ENCODE peak calls at places on chromosomes 3 and 15, in six cellular contexts. W, G, D, A, Y and B are unnamed samples.

GRCh38 chr3:1330107-1330506 is 237.3 kb downstream of the CNTN6 start:
- DNase-seq in W (no peak), D (peak; percentile 70), Y (no peak), G (no peak), A (no peak), B (no peak)

GRCh38 chr15:79184465-79184892 is 93.9 kb upstream of the RASGRF1 start:
- DNase-seq in A (peak; percentile 55), D (peak; percentile 68), G (peak; percentile 56), Y (peak; percentile 66), W (peak; percentile 84), B (peak; percentile 25)

GRCh38 chr15:38699633-38700230 is 135.1 kb upstream of the RASGRP1 start:
- DNase-seq in D (peak; percentile 88), Y (peak; percentile 65), G (peak; percentile 71), W (peak; percentile 69), A (peak; percentile 57), B (peak; percentile 6)

GRCh38 chr15:81955709-81956108 is 90.1 kb downstream of the MEX3B start:
- DNase-seq in Y (peak; percentile 22), D (no peak), G (no peak), W (no peak), A (no peak), B (no peak)

GRCh38 chr3:108333951-108334350 is 37.6 kb downstream of the HHLA2 start:
- DNase-seq in A (no peak), G (no peak), Y (no peak), D (no peak), W (no peak), B (no peak)

GRCh38 chr3:175606650-175607318 is 747.6 kb downstream of the NAALADL2 start:
- DNase-seq in G (peak; percentile 3), W (no peak), A (no peak), D (no peak), Y (peak; percentile 3), B (no peak)

GRCh38 chr3:52108302-52109232 is 45.7 kb downstream of the POC1A start:
- DNase-seq in D (no peak), W (peak; percentile 69), Y (peak; percentile 28), A (no peak), G (no peak), B (peak; percentile 45)

GRCh38 chr3:117660941-117661635 is 951.5 kb downstream of the TUSC7 start:
- DNase-seq in W (no peak), G (no peak), A (no peak), Y (no peak), D (no peak), B (no peak)

GRCh38 chr3:128277378-128278049 is 124.2 kb downstream of the EEFSEC start:
- DNase-seq in Y (no peak), G (no peak), A (no peak), W (peak; percentile 43), D (no peak), B (no peak)

GRCh38 chr3:136547293-136547692 is 204.9 kb downstream of the STAG1 start:
- DNase-seq in A (no peak), D (no peak), W (no peak), Y (peak; percentile 29), G (peak; percentile 51), B (no peak)

GRCh38 chr15:42057744-42058646 is 36.4 kb downstream of the PLA2G4D start:
- DNase-seq in G (no peak), Y (no peak), A (peak; percentile 16), W (peak; percentile 54), D (no peak), B (no peak)

GRCh38 chr3:4071481-4072184 is 231.5 kb upstream of the SETMAR start:
- DNase-seq in W (no peak), D (no peak), Y (no peak), G (no peak), A (no peak), B (no peak)

GRCh38 chr3:12460132-12460531 is 24.1 kb upstream of the TSEN2 start:
- DNase-seq in W (no peak), D (no peak), Y (no peak), G (no peak), A (no peak), B (no peak)

GRCh38 chr15:63048986-63049665 is 6.6 kb downstream of the TPM1 start:
- DNase-seq in D (peak; percentile 43), Y (peak; percentile 68), A (peak; percentile 51), G (peak; percentile 62), W (no peak), B (no peak)

GRCh38 chr3:151305081-151305777 is 11.4 kb downstream of the GPR87 start:
- DNase-seq in A (peak; percentile 93), D (peak; percentile 33), G (no peak), W (no peak), Y (peak; percentile 97), B (peak; percentile 53)

GRCh38 chr3:155555479-155556065 is 189.3 kb downstream of the PLCH1 start:
- DNase-seq in Y (no peak), D (no peak), A (no peak), G (no peak), W (no peak), B (no peak)

GRCh38 chr3:23685484-23686258 is 120.1 kb upstream of the UBE2E1 start:
- DNase-seq in A (peak; percentile 69), D (no peak), Y (peak; percentile 99), G (peak; percentile 97), W (peak; percentile 87), B (peak; percentile 91)

GRCh38 chr3:107545680-107546120 is 22.9 kb downstream of the BBX start:
- DNase-seq in W (no peak), G (no peak), Y (no peak), A (no peak), D (no peak), B (no peak)

GRCh38 chr3:8164145-8164544 is 337.5 kb upstream of the LMCD1 start:
- DNase-seq in D (no peak), W (no peak), Y (no peak), A (no peak), G (no peak), B (no peak)

GRCh38 chr3:40780341-40780800 is 255.6 kb downstream of the ZNF621 start:
- DNase-seq in W (peak; percentile 89), G (peak; percentile 8), D (no peak), Y (no peak), A (peak; percentile 94), B (peak; percentile 48)

GRCh38 chr15:87570186-87570585 is 686.4 kb downstream of the NTRK3 start:
- DNase-seq in A (no peak), D (peak; percentile 50), Y (peak; percentile 20), G (no peak), W (no peak), B (no peak)

GRCh38 chr3:54870423-54870822 is 57.4 kb downstream of the LRTM1 start:
- DNase-seq in W (no peak), Y (peak; percentile 91), D (no peak), A (no peak), G (no peak), B (no peak)

GRCh38 chr3:86782860-86783259 is 208.1 kb downstream of the VGLL3 start:
- DNase-seq in Y (peak; percentile 71), W (no peak), G (no peak), A (no peak), D (no peak), B (no peak)

DNA sequence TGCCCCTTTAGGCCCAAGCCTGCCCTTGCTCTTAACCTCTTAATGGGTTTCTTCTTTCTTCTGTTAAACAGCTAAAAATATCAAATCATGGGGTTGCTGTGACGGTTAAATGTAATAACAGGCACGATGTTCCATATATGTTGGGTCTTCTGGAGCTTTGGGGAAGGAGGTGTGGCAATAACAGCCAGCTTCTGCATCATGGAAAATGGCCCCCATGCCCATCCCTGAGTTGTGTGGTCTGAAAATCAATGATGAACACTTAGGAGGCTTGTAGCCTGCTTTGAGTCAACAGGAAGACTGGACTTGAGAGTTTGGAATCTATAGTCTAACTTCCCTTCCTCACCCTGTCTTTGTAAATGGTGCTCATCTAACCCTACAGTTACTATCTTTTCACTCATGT is 27.3 kb downstream of the SMAD3 start:
- DNase-seq in A (no peak), Y (no peak), W (no peak), G (no peak), D (no peak), B (no peak)
- H3K4me1 ChIP-seq in A (peaks cover 11% of the 10 kb centered on the region), Y (peaks cover 65% of the 10 kb centered on the region), W (no peaks in the 10 kb centered on the region), G (peaks cover 57% of the 10 kb centered on the region), D (peaks cover 40% of the 10 kb centered on the region), B (peaks cover 65% of the 10 kb centered on the region)

DNA sequence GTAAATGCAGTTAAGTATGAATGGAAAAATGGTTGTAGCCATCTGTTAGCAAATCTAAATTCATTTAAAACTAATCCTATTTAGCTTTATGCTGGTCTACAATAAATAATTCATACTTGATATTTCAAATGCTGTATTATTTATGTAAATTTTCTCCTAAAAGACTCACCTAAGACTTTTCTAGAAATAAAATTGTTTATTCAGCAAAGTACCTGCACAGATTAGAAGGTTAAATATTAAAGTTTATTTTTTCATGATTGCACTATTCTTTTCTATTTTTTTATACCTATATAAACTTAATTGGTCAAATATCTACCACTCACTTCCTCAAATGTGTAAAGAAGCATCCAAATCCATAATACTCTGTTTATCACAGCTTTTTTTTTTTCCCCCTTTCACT is 45.2 kb downstream of the MBNL1 start:
- DNase-seq in A (no peak), W (no peak), G (no peak), D (no peak), Y (no peak), B (no peak)
- H3K27ac ChIP-seq in A (peak overlapping the region; percentile 77), W (peak overlapping the region; percentile 61), G (no peak overlapping the region), D (no peak overlapping the region), Y (no peak overlapping the region), B (peak overlapping the region; percentile 90)

GRCh38 chr15:74312445-74313007 is 54.9 kb downstream of the CYP11A1 start:
- DNase-seq in G (no peak), D (no peak), Y (no peak), W (no peak), A (no peak), B (no peak)

GRCh38 chr15:74313889-74314288 is 53.6 kb downstream of the CYP11A1 start:
- DNase-seq in A (no peak), G (no peak), W (no peak), Y (no peak), D (no peak), B (no peak)

GRCh38 chr15:74314897-74315438 is 52.5 kb downstream of the CYP11A1 start:
- DNase-seq in A (no peak), D (no peak), W (no peak), Y (no peak), G (no peak), B (no peak)

GRCh38 chr15:74308643-74308945 is 58.9 kb downstream of the CYP11A1 start:
- DNase-seq in Y (no peak), W (no peak), A (no peak), G (no peak), D (no peak), B (no peak)

GRCh38 chr15:74311734-74312444 is 55.6 kb downstream of the CYP11A1 start:
- DNase-seq in A (no peak), Y (no peak), G (peak; percentile 19), D (peak; percentile 36), W (no peak), B (no peak)
- TF ChIP-seq CTCF in A (no peak), Y (peak; percentile 33), G (peak; percentile 67), D (peak; percentile 51), W (peak; percentile 62), B (peak; percentile 16)

DNA sequence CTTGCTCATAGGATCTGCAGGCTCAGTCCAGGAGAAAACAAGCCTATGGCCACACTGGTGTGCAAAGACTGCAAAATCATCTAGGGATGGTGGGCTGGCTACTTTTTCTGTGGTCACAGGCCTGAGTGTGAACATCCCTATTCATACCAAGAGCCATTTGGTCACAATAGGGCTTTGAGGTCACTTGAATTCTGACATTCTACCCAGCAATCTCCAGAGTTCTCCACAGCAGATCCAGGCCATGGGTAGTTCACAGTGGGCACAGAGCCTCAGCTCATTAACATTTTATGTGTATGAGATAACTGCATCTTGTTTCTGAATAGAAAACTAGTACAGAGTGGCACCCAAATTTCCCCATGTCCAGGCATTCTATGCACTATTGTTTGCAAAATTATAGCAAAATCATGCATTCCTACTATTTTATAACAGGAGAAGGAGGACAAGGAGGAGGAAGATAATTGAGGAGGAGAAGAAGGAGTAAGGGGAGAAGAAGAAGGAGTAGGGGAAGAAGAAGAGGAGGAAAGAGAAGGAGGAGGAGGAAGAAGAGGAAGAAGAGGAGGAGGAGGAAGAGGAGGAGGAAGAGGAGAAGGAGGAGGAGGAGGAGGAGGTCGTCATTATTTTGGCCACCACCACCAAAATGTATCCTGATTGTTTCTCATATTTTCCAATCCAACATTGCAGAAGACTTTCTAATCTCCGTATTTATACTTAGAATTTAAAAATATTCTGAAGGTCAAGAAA is 129.0 kb downstream of the SEMA6D start:
- DNase-seq in D (no peak), A (no peak), W (no peak), G (no peak), Y (no peak), B (no peak)
- H3K4me1 ChIP-seq in D (peaks cover 9% of the 10 kb centered on the region), A (no peaks in the 10 kb centered on the region), W (no peaks in the 10 kb centered on the region), G (no peaks in the 10 kb centered on the region), Y (no peaks in the 10 kb centered on the region), B (no peaks in the 10 kb centered on the region)